ENCODE peak calls at places on chromosomes 4 and X, in seven cellular contexts. One of them, this sample, is unnamed.
A peak's percentile ranks its signal among the peaks of the same experiment; 100 is the strongest.

GRCh38 chrX:119880552-119881437 is 9.2 kb downstream of the NDUFA1 start:
- DNase-seq in gastrocnemius medialis: no peak
- DNase-seq in breast epithelium: no peak
- DNase-seq in GM12865: peak; percentile 70
- DNase-seq in adrenal gland: peak; percentile 28
- DNase-seq in heart left ventricle: no peak
- DNase-seq in bronchial epithelial cell: peak; percentile 47
- DNase-seq in this sample: peak; percentile 67

GRCh38 chr4:107210450-107211239 is 174.5 kb upstream of the DKK2 start:
- DNase-seq in heart left ventricle: peak; percentile 23
- DNase-seq in gastrocnemius medialis: no peak
- DNase-seq in bronchial epithelial cell: peak; percentile 78
- DNase-seq in adrenal gland: no peak
- DNase-seq in breast epithelium: no peak
- DNase-seq in GM12865: no peak
- DNase-seq in this sample: peak; percentile 41

GRCh38 chrX:30791296-30792278 is 97.5 kb downstream of the TAB3 start:
- DNase-seq in bronchial epithelial cell: no peak
- DNase-seq in GM12865: no peak
- DNase-seq in breast epithelium: no peak
- DNase-seq in heart left ventricle: no peak
- DNase-seq in gastrocnemius medialis: no peak
- DNase-seq in adrenal gland: no peak
- DNase-seq in this sample: no peak

GRCh38 chr4:119647558-119647957 is 19.0 kb upstream of the PDE5A start:
- DNase-seq in bronchial epithelial cell: peak; percentile 35
- DNase-seq in heart left ventricle: no peak
- DNase-seq in GM12865: no peak
- DNase-seq in gastrocnemius medialis: no peak
- DNase-seq in breast epithelium: no peak
- DNase-seq in adrenal gland: no peak
- DNase-seq in this sample: peak; percentile 14

GRCh38 chr4:92519727-92520126 is 216.0 kb downstream of the GRID2 start:
- DNase-seq in adrenal gland: no peak
- DNase-seq in heart left ventricle: no peak
- DNase-seq in GM12865: no peak
- DNase-seq in bronchial epithelial cell: no peak
- DNase-seq in breast epithelium: no peak
- DNase-seq in gastrocnemius medialis: no peak
- DNase-seq in this sample: no peak

GRCh38 chrX:28670074-28670473 is 82.8 kb downstream of the IL1RAPL1 start:
- DNase-seq in bronchial epithelial cell: no peak
- DNase-seq in GM12865: no peak
- DNase-seq in gastrocnemius medialis: no peak
- DNase-seq in adrenal gland: no peak
- DNase-seq in heart left ventricle: no peak
- DNase-seq in breast epithelium: no peak
- DNase-seq in this sample: no peak

GRCh38 chr4:16136771-16137170 is 52.9 kb upstream of the PROM1 start:
- DNase-seq in gastrocnemius medialis: no peak
- DNase-seq in heart left ventricle: no peak
- DNase-seq in GM12865: no peak
- DNase-seq in breast epithelium: no peak
- DNase-seq in bronchial epithelial cell: no peak
- DNase-seq in adrenal gland: no peak
- DNase-seq in this sample: no peak

GRCh38 chr4:101037249-101037648 is 310.1 kb downstream of the PPP3CA start:
- DNase-seq in adrenal gland: no peak
- DNase-seq in GM12865: no peak
- DNase-seq in heart left ventricle: no peak
- DNase-seq in bronchial epithelial cell: peak; percentile 43
- DNase-seq in gastrocnemius medialis: no peak
- DNase-seq in breast epithelium: no peak
- DNase-seq in this sample: peak; percentile 66

GRCh38 chrX:29762006-29762405 is 453.4 kb upstream of the MAGEB2 start:
- DNase-seq in gastrocnemius medialis: no peak
- DNase-seq in breast epithelium: no peak
- DNase-seq in GM12865: no peak
- DNase-seq in bronchial epithelial cell: no peak
- DNase-seq in adrenal gland: no peak
- DNase-seq in heart left ventricle: no peak
- DNase-seq in this sample: no peak

GRCh38 chr4:139900964-139901376 is 235.4 kb downstream of the MGST2 start:
- DNase-seq in gastrocnemius medialis: no peak
- DNase-seq in breast epithelium: no peak
- DNase-seq in GM12865: no peak
- DNase-seq in heart left ventricle: no peak
- DNase-seq in bronchial epithelial cell: peak; percentile 91
- DNase-seq in adrenal gland: no peak
- DNase-seq in this sample: no peak

GRCh38 chrX:54427837-54428424 is 12.3 kb upstream of the TSR2 start:
- DNase-seq in GM12865: no peak
- DNase-seq in breast epithelium: no peak
- DNase-seq in gastrocnemius medialis: no peak
- DNase-seq in bronchial epithelial cell: no peak
- DNase-seq in heart left ventricle: no peak
- DNase-seq in adrenal gland: no peak
- DNase-seq in this sample: no peak

GRCh38 chrX:103404225-103405008 is 28.1 kb downstream of the BEX3 start:
- DNase-seq in bronchial epithelial cell: peak; percentile 55
- DNase-seq in GM12865: peak; percentile 90
- DNase-seq in breast epithelium: peak; percentile 44
- DNase-seq in adrenal gland: peak; percentile 70
- DNase-seq in heart left ventricle: peak; percentile 64
- DNase-seq in gastrocnemius medialis: peak; percentile 34
- DNase-seq in this sample: peak; percentile 95

GRCh38 chr4:20318011-20318898 is 66.5 kb downstream of the SLIT2 start:
- DNase-seq in breast epithelium: no peak
- DNase-seq in adrenal gland: no peak
- DNase-seq in GM12865: peak; percentile 19
- DNase-seq in bronchial epithelial cell: no peak
- DNase-seq in gastrocnemius medialis: no peak
- DNase-seq in heart left ventricle: no peak
- DNase-seq in this sample: no peak

GRCh38 chr4:150769235-150769634 is 187.3 kb downstream of the MAB21L2 start:
- DNase-seq in adrenal gland: peak; percentile 56
- DNase-seq in bronchial epithelial cell: peak; percentile 78
- DNase-seq in heart left ventricle: no peak
- DNase-seq in breast epithelium: no peak
- DNase-seq in GM12865: peak; percentile 14
- DNase-seq in gastrocnemius medialis: no peak
- DNase-seq in this sample: peak; percentile 62

GRCh38 chrX:861335-861890 is 230.8 kb downstream of the SHOX start:
- DNase-seq in heart left ventricle: no peak
- DNase-seq in bronchial epithelial cell: no peak
- DNase-seq in adrenal gland: no peak
- DNase-seq in GM12865: no peak
- DNase-seq in breast epithelium: no peak
- DNase-seq in gastrocnemius medialis: no peak
- DNase-seq in this sample: no peak

GRCh38 chrX:139106111-139106510 is 394.6 kb upstream of the FGF13 start:
- DNase-seq in heart left ventricle: no peak
- DNase-seq in breast epithelium: no peak
- DNase-seq in adrenal gland: peak; percentile 30
- DNase-seq in bronchial epithelial cell: peak; percentile 7
- DNase-seq in gastrocnemius medialis: no peak
- DNase-seq in GM12865: no peak
- DNase-seq in this sample: peak; percentile 7

GRCh38 chrX:53251307-53251706 is 26.3 kb upstream of the KDM5C start:
- DNase-seq in GM12865: no peak
- DNase-seq in breast epithelium: no peak
- DNase-seq in heart left ventricle: no peak
- DNase-seq in adrenal gland: no peak
- DNase-seq in gastrocnemius medialis: no peak
- DNase-seq in bronchial epithelial cell: no peak
- DNase-seq in this sample: peak; percentile 17

GRCh38 chr4:119559044-119559647 is 69.5 kb downstream of the PDE5A start:
- DNase-seq in gastrocnemius medialis: no peak
- DNase-seq in bronchial epithelial cell: peak; percentile 57
- DNase-seq in heart left ventricle: no peak
- DNase-seq in breast epithelium: no peak
- DNase-seq in GM12865: peak; percentile 25
- DNase-seq in adrenal gland: no peak
- DNase-seq in this sample: peak; percentile 79

GRCh38 chr4:68576272-68577100 is at the start of gene UGT2B17:
- DNase-seq in GM12865: peak; percentile 89
- DNase-seq in heart left ventricle: no peak
- DNase-seq in bronchial epithelial cell: no peak
- DNase-seq in adrenal gland: no peak
- DNase-seq in gastrocnemius medialis: no peak
- DNase-seq in breast epithelium: no peak
- DNase-seq in this sample: no peak

GRCh38 chr4:7542781-7543180 is 108.1 kb upstream of the PSAPL1 start:
- DNase-seq in adrenal gland: no peak
- DNase-seq in GM12865: no peak
- DNase-seq in gastrocnemius medialis: no peak
- DNase-seq in breast epithelium: no peak
- DNase-seq in heart left ventricle: no peak
- DNase-seq in bronchial epithelial cell: no peak
- DNase-seq in this sample: no peak

GRCh38 chr4:154497901-154498300 is 6.3 kb upstream of the DCHS2 start:
- DNase-seq in GM12865: no peak
- DNase-seq in adrenal gland: no peak
- DNase-seq in heart left ventricle: no peak
- DNase-seq in gastrocnemius medialis: no peak
- DNase-seq in bronchial epithelial cell: peak; percentile 6
- DNase-seq in breast epithelium: peak; percentile 26
- DNase-seq in this sample: no peak

GRCh38 chr4:16827762-16828724 is 70.4 kb downstream of the LDB2 start:
- DNase-seq in adrenal gland: peak; percentile 22
- DNase-seq in GM12865: no peak
- DNase-seq in gastrocnemius medialis: no peak
- DNase-seq in bronchial epithelial cell: no peak
- DNase-seq in heart left ventricle: peak; percentile 36
- DNase-seq in breast epithelium: no peak
- DNase-seq in this sample: peak; percentile 4

GRCh38 chrX:16807976-16808542 is 21.8 kb downstream of the TXLNG start:
- DNase-seq in heart left ventricle: no peak
- DNase-seq in breast epithelium: no peak
- DNase-seq in GM12865: no peak
- DNase-seq in gastrocnemius medialis: no peak
- DNase-seq in adrenal gland: peak; percentile 43
- DNase-seq in bronchial epithelial cell: peak; percentile 62
- DNase-seq in this sample: peak; percentile 78
- H3K4me3 ChIP-seq in heart left ventricle: peak overlapping the region; percentile 52
- H3K4me3 ChIP-seq in breast epithelium: peak overlapping the region; percentile 30
- H3K4me3 ChIP-seq in GM12865: no peak overlapping the region
- H3K4me3 ChIP-seq in gastrocnemius medialis: peak overlapping the region; percentile 41
- H3K4me3 ChIP-seq in adrenal gland: no peak overlapping the region
- H3K4me3 ChIP-seq in bronchial epithelial cell: no peak overlapping the region
- H3K4me3 ChIP-seq in this sample: peak overlapping the region; percentile 49

DNA sequence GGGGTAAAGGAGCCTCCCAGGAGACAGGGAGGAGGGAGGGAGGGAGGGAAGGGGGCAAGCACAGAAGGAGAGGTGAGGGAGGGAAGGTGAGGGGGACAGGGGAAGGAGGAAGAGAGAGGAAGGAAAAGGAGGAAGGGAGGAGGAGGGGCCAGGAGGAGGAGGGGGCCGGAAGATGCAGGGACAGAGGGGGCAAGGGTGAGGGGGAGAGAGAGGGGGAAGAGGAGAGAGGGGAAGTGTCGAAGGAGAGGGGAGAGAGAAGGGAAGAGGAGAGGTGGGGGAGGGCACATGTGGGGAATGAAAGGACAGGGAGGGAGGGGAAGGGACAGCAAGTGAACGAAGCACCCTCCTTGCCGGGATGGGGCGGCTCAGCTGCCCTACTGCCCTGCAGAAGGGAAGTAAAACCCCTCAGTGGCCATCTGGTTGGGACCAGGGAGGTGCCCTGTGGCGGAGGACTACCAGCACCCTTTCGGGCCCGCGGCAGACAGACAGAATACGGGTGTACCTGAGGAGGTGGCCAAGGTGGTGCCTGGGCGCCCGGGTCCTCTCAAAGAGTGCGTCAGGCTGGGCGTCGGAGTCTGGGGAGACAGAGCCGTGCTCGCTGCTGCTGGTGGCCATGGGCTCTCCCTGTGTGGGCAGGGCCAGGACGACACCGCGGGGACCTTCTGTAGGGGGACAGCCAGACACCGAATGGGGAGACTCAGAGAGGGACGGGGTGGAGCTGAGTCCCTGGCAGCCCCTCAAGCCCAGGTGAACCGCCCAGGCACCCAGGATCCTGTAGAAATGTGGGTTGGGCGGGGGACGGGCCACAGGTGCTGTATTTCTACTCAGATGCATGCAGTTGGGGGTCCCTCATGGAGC is 29.5 kb downstream of the PDHA1 start:
- DNase-seq in bronchial epithelial cell: no peak
- DNase-seq in gastrocnemius medialis: no peak
- DNase-seq in GM12865: no peak
- DNase-seq in breast epithelium: no peak
- DNase-seq in adrenal gland: peak; percentile 24
- DNase-seq in heart left ventricle: no peak
- DNase-seq in this sample: no peak
- H3K4me3 ChIP-seq in bronchial epithelial cell: peak overlapping the region; percentile 30
- H3K4me3 ChIP-seq in gastrocnemius medialis: no peak overlapping the region
- H3K4me3 ChIP-seq in GM12865: no peak overlapping the region
- H3K4me3 ChIP-seq in breast epithelium: peak overlapping the region; percentile 45
- H3K4me3 ChIP-seq in adrenal gland: no peak overlapping the region
- H3K4me3 ChIP-seq in heart left ventricle: peak overlapping the region; percentile 58
- H3K4me3 ChIP-seq in this sample: no peak overlapping the region

GRCh38 chr4:169263791-169264392 is 6.9 kb downstream of the SH3RF1 start:
- DNase-seq in gastrocnemius medialis: no peak
- DNase-seq in GM12865: no peak
- DNase-seq in heart left ventricle: peak; percentile 84
- DNase-seq in bronchial epithelial cell: no peak
- DNase-seq in breast epithelium: no peak
- DNase-seq in adrenal gland: no peak
- DNase-seq in this sample: no peak
- H3K4me3 ChIP-seq in gastrocnemius medialis: no peak overlapping the region
- H3K4me3 ChIP-seq in GM12865: no peak overlapping the region
- H3K4me3 ChIP-seq in heart left ventricle: no peak overlapping the region
- H3K4me3 ChIP-seq in bronchial epithelial cell: no peak overlapping the region
- H3K4me3 ChIP-seq in breast epithelium: no peak overlapping the region
- H3K4me3 ChIP-seq in adrenal gland: no peak overlapping the region
- H3K4me3 ChIP-seq in this sample: no peak overlapping the region

GRCh38 chr4:52715255-52715897 is 35.8 kb downstream of the ERVMER34-1 start:
- DNase-seq in breast epithelium: no peak
- DNase-seq in adrenal gland: no peak
- DNase-seq in GM12865: no peak
- DNase-seq in heart left ventricle: no peak
- DNase-seq in bronchial epithelial cell: no peak
- DNase-seq in gastrocnemius medialis: no peak
- DNase-seq in this sample: no peak
- H3K4me3 ChIP-seq in breast epithelium: no peak overlapping the region
- H3K4me3 ChIP-seq in adrenal gland: no peak overlapping the region
- H3K4me3 ChIP-seq in GM12865: peak overlapping the region; percentile 94
- H3K4me3 ChIP-seq in heart left ventricle: no peak overlapping the region
- H3K4me3 ChIP-seq in bronchial epithelial cell: no peak overlapping the region
- H3K4me3 ChIP-seq in gastrocnemius medialis: no peak overlapping the region
- H3K4me3 ChIP-seq in this sample: no peak overlapping the region

This sample was measured in fibroblast of pulmonary artery.